ENCODE peak calls at places on chromosomes 2 and 18, in four cellular contexts. W is IMR-90, E is GM12878, L is K562. P is an unnamed sample.
A peak's percentile ranks its signal among the peaks of the same experiment; 100 is the strongest.

GRCh38 chr2:10557506-10558265 is 109.6 kb upstream of the ODC1 start:
- DNase-seq in E (no peak), W (no peak), L (no peak), P (no peak)

GRCh38 chr18:64513401-64513800 is 364.5 kb upstream of the LINC00305 start:
- DNase-seq in E (no peak), W (no peak), L (no peak), P (no peak)

GRCh38 chr18:9924371-9924943 is 10.6 kb downstream of the VAPA start:
- DNase-seq in E (no peak), L (no peak), W (no peak), P (no peak)

GRCh38 chr2:240988571-240989271 is 9.7 kb upstream of the SNED1 start:
- DNase-seq in E (no peak), W (no peak), L (no peak), P (no peak)

GRCh38 chr2:101041413-101041812 is 39.3 kb downstream of the RPL31 start:
- DNase-seq in E (no peak), L (no peak), W (no peak), P (no peak)

GRCh38 chr18:37565138-37565984 is at the start of gene CELF4:
- DNase-seq in W (no peak), L (no peak), E (no peak), P (peak; percentile 5)

GRCh38 chr2:9333591-9334171 is 89.6 kb downstream of the ITGB1BP1 start:
- DNase-seq in E (no peak), L (peak; percentile 35), W (peak; percentile 91), P (peak; percentile 84)

GRCh38 chr18:74994502-74995403 is 214.2 kb downstream of the PTGR3 start:
- DNase-seq in W (peak; percentile 11), E (peak; percentile 35), L (no peak), P (peak; percentile 75)

GRCh38 chr2:23663730-23664005 is 263.3 kb downstream of the ATAD2B start:
- DNase-seq in L (no peak), W (no peak), E (no peak), P (no peak)

GRCh38 chr2:12824771-12825363 is 108.1 kb downstream of the TRIB2 start:
- DNase-seq in E (no peak), L (no peak), W (no peak), P (no peak)

GRCh38 chr2:17557596-17557995 is 17.1 kb downstream of the VSNL1 start:
- DNase-seq in E (no peak), L (no peak), W (no peak), P (no peak)

GRCh38 chr2:110959233-110959632 is 161.5 kb upstream of the BCL2L11 start:
- DNase-seq in L (no peak), W (no peak), E (no peak), P (no peak)

GRCh38 chr2:240646061-240646899 is 21.0 kb downstream of the GPR35 start:
- DNase-seq in L (no peak), W (no peak), E (no peak), P (no peak)

GRCh38 chr2:237720444-237720843 is 78.1 kb upstream of the RBM44 start:
- DNase-seq in L (no peak), E (no peak), W (no peak), P (no peak)

GRCh38 chr18:52694804-52695203 is 354.8 kb downstream of the DCC start:
- DNase-seq in E (no peak), W (no peak), L (peak; percentile 5), P (no peak)

GRCh38 chr18:50069422-50069821 is 125.5 kb downstream of the MYO5B start:
- DNase-seq in L (no peak), E (no peak), W (no peak), P (no peak)

GRCh38 chr2:40554665-40555294 is 102.9 kb upstream of the SLC8A1 start:
- DNase-seq in W (peak; percentile 38), E (peak; percentile 2), L (peak; percentile 17), P (peak; percentile 69)

GRCh38 chr2:240322231-240322955 is 113.1 kb upstream of the GPC1 start:
- DNase-seq in L (no peak), E (no peak), W (peak; percentile 55), P (no peak)

GRCh38 chr2:238387376-238387775 is 39.4 kb upstream of the ASB1 start:
- DNase-seq in E (no peak), W (no peak), L (no peak), P (no peak)

GRCh38 chr18:23825978-23826405 is 136.7 kb downstream of the LAMA3 start:
- DNase-seq in L (no peak), W (peak; percentile 70), E (no peak), P (peak; percentile 89)

GRCh38 chr2:38344813-38345212 is 32.3 kb downstream of the ATL2 start:
- DNase-seq in E (no peak), W (no peak), L (no peak), P (no peak)

GRCh38 chr18:13457327-13457726 is 238.8 kb downstream of the LDLRAD4 start:
- DNase-seq in E (no peak), L (no peak), W (no peak), P (peak; percentile 87)

GRCh38 chr18:70363861-70364260 is 75.0 kb downstream of the SOCS6 start:
- DNase-seq in L (no peak), E (no peak), W (peak; percentile 72), P (peak; percentile 56)

GRCh38 chr18:63850010-63850409 is 37.5 kb upstream of the SERPINB2 start:
- DNase-seq in L (no peak), E (no peak), W (peak; percentile 31), P (peak; percentile 17)

GRCh38 chr2:25250331-25251031 is 82.1 kb upstream of the POMC start:
- DNase-seq in L (peak; percentile 68), E (no peak), W (peak; percentile 92), P (no peak)

GRCh38 chr18:69648486-69648885 is 247.8 kb downstream of the DOK6 start:
- DNase-seq in W (no peak), L (no peak), E (no peak), P (no peak)

GRCh38 chr2:120350801-120351324 is 4.9 kb downstream of the INHBB start:
- DNase-seq in L (no peak), W (no peak), E (no peak), P (no peak)

GRCh38 chr18:48841381-48842258 is 109.1 kb downstream of the SMAD7 start:
- DNase-seq in E (no peak), W (peak; percentile 57), L (peak; percentile 54), P (peak; percentile 61)
- TF ChIP-seq FOS in E (no peak), W (no peak), L (no peak), P (no peak)

GRCh38 chr2:71934595-71935263 is 212.9 kb downstream of the CYP26B1 start:
- DNase-seq in E (no peak), L (peak; percentile 8), W (no peak), P (no peak)
- TF ChIP-seq FOS in E (no peak), L (no peak), W (no peak), P (no peak)

DNA sequence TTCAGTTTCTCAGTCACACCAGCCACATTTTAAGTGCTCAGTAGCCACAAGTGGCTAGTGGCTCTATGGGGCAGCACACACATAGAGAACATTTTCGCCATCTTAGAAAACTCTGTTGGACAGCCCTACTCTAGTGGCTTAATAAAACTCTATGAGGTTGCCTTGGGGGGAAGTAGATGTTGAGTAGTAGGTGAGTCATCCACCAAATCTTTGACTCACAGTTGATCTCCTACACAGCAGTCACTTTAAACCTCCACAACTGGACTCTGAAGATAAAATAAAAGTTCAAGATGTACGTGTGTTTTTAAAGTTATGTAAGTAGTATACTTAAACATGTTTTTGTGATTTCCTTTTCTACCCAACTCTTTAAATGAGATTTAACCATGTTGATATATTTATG is 379.0 kb downstream of the SETBP1 start:
- DNase-seq in W (peak; percentile 88), L (peak; percentile 24), E (no peak), P (peak; percentile 14)
- TF ChIP-seq FOS in W (peak; percentile 87), L (peak; percentile 59), E (no peak), P (peak; percentile 25)

DNA sequence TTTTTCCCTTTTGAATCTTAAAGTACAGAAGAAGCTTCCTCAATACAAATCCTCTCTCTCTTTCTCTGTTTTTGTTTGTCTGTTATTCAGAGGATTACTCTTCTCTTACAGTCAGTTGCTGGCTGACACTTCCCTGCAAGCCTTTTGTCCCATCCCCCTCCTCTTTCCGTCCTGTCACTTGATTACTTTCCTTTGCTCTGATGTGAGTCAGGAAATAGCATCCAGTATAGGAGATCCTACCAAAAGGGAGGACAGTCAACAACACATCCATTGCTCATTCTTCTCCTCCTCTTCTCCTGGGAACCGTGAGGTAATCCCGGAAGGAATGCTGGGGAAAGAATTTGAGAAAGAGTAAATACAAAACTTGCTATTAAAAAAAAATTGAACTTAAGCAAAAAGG is 79.3 kb upstream of the SCN7A start:
- DNase-seq in W (peak; percentile 77), L (no peak), E (no peak), P (no peak)
- TF ChIP-seq FOS in W (no peak), L (no peak), E (no peak), P (no peak)

GRCh38 chr2:205524656-205525055 is 157.6 kb upstream of the NRP2 start:
- DNase-seq in E (no peak), L (no peak), W (no peak), P (no peak)
- TF ChIP-seq FOS in E (no peak), L (no peak), W (no peak), P (no peak)